ENCODE peak calls at places on chromosomes 2 and 18, in eight cellular contexts. R, I, J, W, L, B, N and H are unnamed samples.

GRCh38 chr18:7174359-7175107 is 56.4 kb upstream of the LRRC30 start:
- DNase-seq in N (peak; percentile 10), L (no peak), J (peak; percentile 36), I (no peak), B (no peak), R (no peak), W (no peak), H (peak; percentile 28)

GRCh38 chr18:11034816-11035215 is 114.6 kb downstream of the PIEZO2 start:
- DNase-seq in L (no peak), B (no peak), R (no peak), I (no peak), W (no peak), J (no peak), N (peak; percentile 27), H (no peak)

GRCh38 chr2:205284323-205284722 is 398.0 kb upstream of the NRP2 start:
- DNase-seq in N (no peak), R (no peak), J (no peak), L (no peak), I (no peak), B (no peak), W (no peak), H (no peak)

GRCh38 chr18:80196528-80197320 is 50.6 kb downstream of the PARD6G start:
- DNase-seq in L (no peak), J (no peak), W (no peak), R (no peak), I (no peak), N (no peak), B (no peak), H (peak; percentile 59)

GRCh38 chr2:55843096-55843991 is 80.2 kb downstream of the EFEMP1 start:
- DNase-seq in J (no peak), N (peak; percentile 59), L (no peak), R (peak; percentile 18), B (no peak), W (no peak), I (peak; percentile 93), H (no peak)

GRCh38 chr2:63287961-63288360 is 237.3 kb downstream of the OTX1 start:
- DNase-seq in B (no peak), J (no peak), W (no peak), R (no peak), I (no peak), L (no peak), N (no peak), H (no peak)

GRCh38 chr2:231387904-231388724 is 7.4 kb upstream of the B3GNT7 start:
- DNase-seq in J (peak; percentile 70), B (no peak), W (no peak), I (no peak), R (no peak), N (peak; percentile 73), L (no peak), H (no peak)

GRCh38 chr2:207188601-207189000 is 22.9 kb upstream of the KLF7 start:
- DNase-seq in L (no peak), J (no peak), N (no peak), R (no peak), W (no peak), B (no peak), I (peak; percentile 78), H (no peak)

GRCh38 chr2:201813996-201814845 is 7.9 kb downstream of the CDK15 start:
- DNase-seq in R (no peak), I (no peak), L (no peak), W (no peak), B (no peak), N (no peak), J (peak; percentile 41), H (no peak)

GRCh38 chr18:75654928-75655745 is 227.6 kb upstream of the SMIM21 start:
- DNase-seq in J (no peak), N (no peak), I (no peak), B (no peak), L (no peak), R (no peak), W (no peak), H (peak; percentile 56)

GRCh38 chr2:178286636-178287035 is 92.3 kb downstream of the OSBPL6 start:
- DNase-seq in L (no peak), I (no peak), B (no peak), J (no peak), N (no peak), W (no peak), R (no peak), H (no peak)

GRCh38 chr2:12787891-12788783 is 71.4 kb downstream of the TRIB2 start:
- DNase-seq in I (no peak), L (no peak), N (no peak), J (no peak), W (no peak), B (no peak), R (no peak), H (no peak)

GRCh38 chr2:109699646-109700045 is 85.5 kb downstream of the SOWAHC start:
- DNase-seq in W (no peak), J (no peak), R (no peak), B (no peak), I (no peak), N (no peak), L (no peak), H (peak; percentile 9)

GRCh38 chr2:176202491-176202890 is 14.0 kb downstream of the HOXD1 start:
- DNase-seq in N (no peak), I (no peak), B (no peak), J (no peak), R (no peak), L (no peak), W (no peak), H (no peak)

GRCh38 chr2:176200971-176201370 is 12.5 kb downstream of the HOXD1 start:
- DNase-seq in I (no peak), W (no peak), L (no peak), N (no peak), R (no peak), J (no peak), B (no peak), H (no peak)

GRCh38 chr2:176199902-176200301 is 11.4 kb downstream of the HOXD1 start:
- DNase-seq in W (no peak), L (no peak), R (no peak), N (no peak), J (no peak), B (no peak), I (no peak), H (no peak)
- TF ChIP-seq REST in W (no peak), L (no peak), R (no peak), N (no peak), J (no peak), B (no peak), I (no peak), H (no peak)

GRCh38 chr2:43077876-43078275 is 148.5 kb downstream of the ZFP36L2 start:
- DNase-seq in B (no peak), L (no peak), N (no peak), I (no peak), R (no peak), J (no peak), W (no peak), H (no peak)

GRCh38 chr2:43078781-43079755 is 147.3 kb downstream of the ZFP36L2 start:
- DNase-seq in W (no peak), N (no peak), B (no peak), R (no peak), J (no peak), L (no peak), I (no peak), H (no peak)

GRCh38 chr2:43076676-43077075 is 149.7 kb downstream of the ZFP36L2 start:
- DNase-seq in W (no peak), L (no peak), I (no peak), B (no peak), N (no peak), J (no peak), R (no peak), H (no peak)

GRCh38 chr2:43075906-43076585 is 150.4 kb downstream of the ZFP36L2 start:
- DNase-seq in I (no peak), B (no peak), R (no peak), J (no peak), N (no peak), L (no peak), W (no peak), H (no peak)

DNA sequence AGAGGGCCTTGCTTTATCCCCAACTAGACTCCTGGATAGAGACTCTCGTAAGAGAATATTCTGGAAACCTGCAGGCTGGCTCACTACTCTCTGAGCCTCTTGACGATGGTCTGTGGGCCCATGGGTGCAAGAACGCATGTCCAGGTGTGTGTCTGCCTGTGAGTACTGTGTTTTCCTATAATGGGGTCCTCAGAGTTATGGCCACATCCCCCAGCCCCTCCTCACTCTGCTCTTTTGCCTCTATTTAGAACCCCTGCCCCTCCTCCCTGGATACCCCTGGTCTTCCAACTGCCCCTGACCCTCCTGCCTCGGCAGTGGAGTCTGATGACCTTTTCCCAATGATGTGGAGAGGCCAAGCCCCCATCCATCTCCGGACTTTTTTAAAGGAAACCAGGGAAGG is 148.1 kb downstream of the ZFP36L2 start:
- DNase-seq in I (no peak), J (no peak), L (no peak), R (no peak), N (no peak), B (no peak), W (no peak), H (no peak)
- H3K4me1 ChIP-seq in I (peaks cover 36% of the 10 kb centered on the region), J (peaks cover 72% of the 10 kb centered on the region), L (peaks cover 29% of the 10 kb centered on the region), R (peaks cover 56% of the 10 kb centered on the region), N (peaks cover 50% of the 10 kb centered on the region), B (no peaks in the 10 kb centered on the region), W (no peaks in the 10 kb centered on the region), H (no peaks in the 10 kb centered on the region)

GRCh38 chr2:174634130-174635014 is 36.8 kb upstream of the WIPF1 start:
- DNase-seq in I (no peak), B (no peak), W (peak; percentile 65), L (peak; percentile 36), R (no peak), N (no peak), J (no peak), H (no peak)

GRCh38 chr2:174635747-174636399 is 38.3 kb upstream of the WIPF1 start:
- DNase-seq in R (no peak), L (no peak), N (no peak), J (no peak), W (no peak), B (no peak), I (no peak), H (no peak)

GRCh38 chr2:174633621-174633927 is 36.0 kb upstream of the WIPF1 start:
- DNase-seq in B (no peak), R (no peak), N (no peak), L (no peak), I (no peak), W (no peak), J (no peak), H (no peak)

GRCh38 chr2:174635015-174635593 is 37.5 kb upstream of the WIPF1 start:
- DNase-seq in W (no peak), J (no peak), R (no peak), I (no peak), B (no peak), N (no peak), L (no peak), H (no peak)

DNA sequence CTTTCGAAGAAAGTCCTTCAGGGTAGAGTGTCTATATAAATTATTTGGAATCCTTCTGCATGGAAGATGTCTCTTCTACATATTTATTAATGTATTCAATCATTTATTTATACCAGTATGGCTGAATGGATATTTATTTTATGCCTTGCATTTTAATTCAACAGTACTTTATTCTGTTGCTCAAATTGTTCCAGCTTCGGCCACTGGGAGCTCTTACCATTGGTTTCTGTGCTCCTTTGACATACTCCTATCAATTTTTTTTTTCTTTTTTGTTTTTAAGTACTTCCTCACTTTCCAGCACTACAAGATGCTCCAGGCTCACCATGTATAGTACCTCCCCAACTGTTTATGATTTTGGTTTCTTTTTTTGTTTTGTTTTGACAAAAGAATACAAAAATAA is 39.4 kb upstream of the WIPF1 start:
- DNase-seq in I (no peak), W (no peak), N (no peak), L (no peak), R (no peak), J (no peak), B (no peak), H (peak; percentile 16)
- TF ChIP-seq REST in I (no peak), W (no peak), N (no peak), L (no peak), R (no peak), J (no peak), B (no peak), H (no peak)

GRCh38 chr2:114089636-114090325 is 199.9 kb downstream of the ACTR3 start:
- DNase-seq in B (no peak), I (no peak), N (no peak), W (no peak), R (no peak), L (no peak), J (no peak), H (no peak)
- H3K4me1 ChIP-seq in B (no peaks in the 10 kb centered on the region), I (no peaks in the 10 kb centered on the region), N (no peaks in the 10 kb centered on the region), W (no peaks in the 10 kb centered on the region), R (no peaks in the 10 kb centered on the region), L (no peaks in the 10 kb centered on the region), J (no peaks in the 10 kb centered on the region), H (no peaks in the 10 kb centered on the region)